ENCODE peak calls at places on chromosomes 4 and X, in nine cellular contexts. T is K562, R is stomach, Z is tibial nerve, A is SK-N-SH, D is A549, Y is H1, S is transverse colon, W is HepG2. M is an unnamed sample.

GRCh38 chr4:138114434-138114833 is 127.7 kb downstream of the SLC7A11 start:
- DNase-seq in T (no peak), Z (no peak), S (no peak), R (no peak), D (no peak), A (no peak), Y (no peak), W (no peak), M (no peak)

GRCh38 chr4:155972098-155972497 is 18.4 kb upstream of the CTSO start:
- DNase-seq in W (no peak), Y (no peak), D (no peak), R (no peak), T (no peak), A (no peak), S (no peak), Z (peak; percentile 16), M (no peak)

GRCh38 chrX:137432609-137433008 is 133.3 kb upstream of the ZIC3 start:
- DNase-seq in Z (no peak), T (peak; percentile 35), D (no peak), A (peak; percentile 43), R (no peak), W (peak; percentile 0), Y (no peak), S (no peak), M (no peak)

GRCh38 chr4:115159141-115159540 is 45.7 kb upstream of the NDST4 start:
- DNase-seq in R (no peak), Y (no peak), S (no peak), T (no peak), A (no peak), Z (no peak), D (no peak), W (no peak), M (no peak)

GRCh38 chr4:8427761-8428287 is 12.7 kb downstream of the ACOX3 start:
- DNase-seq in T (no peak), W (peak; percentile 76), A (peak; percentile 39), S (peak; percentile 17), Y (no peak), Z (peak; percentile 23), D (no peak), R (no peak), M (peak; percentile 76)

GRCh38 chr4:76624271-76624681 is 189.2 kb downstream of the SHROOM3 start:
- DNase-seq in D (no peak), W (no peak), A (no peak), Y (no peak), S (no peak), R (no peak), T (no peak), Z (peak; percentile 64), M (peak; percentile 66)

GRCh38 chr4:95095352-95095974 is 337.7 kb downstream of the BMPR1B start:
- DNase-seq in W (peak; percentile 5), D (no peak), Z (no peak), Y (no peak), T (no peak), R (no peak), A (peak; percentile 30), S (no peak), M (no peak)

GRCh38 chrX:70030242-70030823 is 19.4 kb downstream of the AWAT2 start:
- DNase-seq in R (peak; percentile 43), D (peak; percentile 51), Z (no peak), Y (no peak), W (peak; percentile 7), A (peak; percentile 52), T (peak; percentile 60), S (peak; percentile 13), M (no peak)

GRCh38 chr4:48813984-48814383 is 16.9 kb upstream of the OCIAD1 start:
- DNase-seq in D (no peak), T (no peak), A (no peak), S (no peak), R (no peak), Y (no peak), Z (no peak), W (no peak), M (no peak)

GRCh38 chrX:39760930-39761329 is 336.8 kb downstream of the BCOR start:
- DNase-seq in D (no peak), S (no peak), Y (no peak), R (no peak), T (no peak), Z (no peak), A (no peak), W (no peak), M (no peak)

GRCh38 chrX:109954333-109954732 is 48.6 kb upstream of the TMEM164 start:
- DNase-seq in D (no peak), W (no peak), T (no peak), Y (no peak), S (no peak), R (no peak), Z (no peak), A (no peak), M (no peak)

GRCh38 chrX:153662266-153662665 is 11.3 kb downstream of the PNCK start:
- DNase-seq in Y (no peak), T (peak; percentile 23), R (peak; percentile 63), D (no peak), W (peak; percentile 48), Z (peak; percentile 24), S (peak; percentile 64), A (peak; percentile 27), M (peak; percentile 71)

GRCh38 chr4:112029642-112030235 is 115.5 kb upstream of the FAM241A start:
- DNase-seq in Z (no peak), T (no peak), W (no peak), Y (no peak), R (no peak), A (no peak), D (no peak), S (no peak), M (no peak)

GRCh38 chrX:111728096-111728495 is 47.1 kb downstream of the ALG13 start:
- DNase-seq in S (no peak), D (no peak), Z (no peak), T (no peak), W (no peak), A (no peak), Y (no peak), R (no peak), M (no peak)

GRCh38 chr4:16021804-16022560 is 59.0 kb upstream of the FGFBP2 start:
- DNase-seq in R (no peak), S (no peak), W (no peak), D (no peak), T (no peak), A (no peak), Y (no peak), Z (no peak), M (no peak)

GRCh38 chr4:77845400-77845799 is 17.2 kb upstream of the MRPL1 start:
- DNase-seq in Y (no peak), D (no peak), Z (no peak), T (no peak), R (no peak), S (no peak), A (no peak), W (no peak), M (no peak)

GRCh38 chr4:3771932-3772495 is 5.8 kb downstream of the ADRA2C start:
- DNase-seq in D (no peak), R (no peak), S (no peak), A (no peak), W (no peak), T (no peak), Y (no peak), Z (no peak), M (no peak)

GRCh38 chr4:3774253-3774883 is 8.2 kb downstream of the ADRA2C start:
- DNase-seq in Z (no peak), W (no peak), S (no peak), R (no peak), D (no peak), T (no peak), A (no peak), Y (no peak), M (no peak)

GRCh38 chr4:3772632-3773031 is 6.4 kb downstream of the ADRA2C start:
- DNase-seq in S (no peak), Z (no peak), W (no peak), Y (no peak), R (no peak), D (no peak), A (no peak), T (no peak), M (no peak)

GRCh38 chr4:3775011-3775410 is 8.8 kb downstream of the ADRA2C start:
- DNase-seq in A (no peak), S (no peak), D (no peak), W (no peak), R (no peak), Z (no peak), T (no peak), Y (no peak), M (no peak)

GRCh38 chr4:3773552-3774001 is 7.4 kb downstream of the ADRA2C start:
- DNase-seq in T (no peak), Z (no peak), A (no peak), Y (no peak), S (no peak), D (no peak), R (no peak), W (peak; percentile 44), M (no peak)
- TF ChIP-seq EP300 in T (no peak), Z (no peak), A (no peak), Y (no peak), S (no peak), D (no peak), R (no peak), W (no peak), M (no peak)

DNA sequence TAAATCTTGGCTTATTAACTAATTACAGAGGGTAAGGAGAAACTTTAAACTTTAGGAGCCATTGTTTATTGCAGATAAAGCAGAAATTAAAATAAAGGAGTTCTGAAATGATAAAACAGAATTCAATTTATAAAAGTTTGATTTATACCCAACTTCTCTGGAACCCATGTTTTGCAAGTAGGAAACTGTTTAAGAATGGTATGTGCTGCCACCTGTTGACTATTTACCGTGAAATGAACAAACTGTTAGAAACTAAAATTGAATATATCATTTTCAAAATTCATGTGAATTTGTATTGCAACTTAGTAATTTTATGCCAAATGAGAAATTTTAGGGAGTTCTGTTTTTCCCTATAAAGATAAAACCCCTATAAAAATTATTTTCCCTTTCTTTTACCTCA is 11.0 kb upstream of the TBC1D8B start:
- DNase-seq in Z (no peak), Y (no peak), S (no peak), D (no peak), W (no peak), A (no peak), R (no peak), T (no peak), M (no peak)
- TF ChIP-seq EP300 in Z (no peak), Y (no peak), S (no peak), D (no peak), W (no peak), A (no peak), R (no peak), T (no peak), M (no peak)

GRCh38 chrX:84248226-84248625 is 60.2 kb upstream of the RPS6KA6 start:
- DNase-seq in S (no peak), Z (no peak), R (no peak), T (no peak), Y (no peak), W (no peak), D (no peak), A (no peak), M (no peak)
- TF ChIP-seq EP300 in S (no peak), Z (no peak), R (no peak), T (no peak), Y (no peak), W (no peak), D (no peak), A (no peak), M (no peak)

DNA sequence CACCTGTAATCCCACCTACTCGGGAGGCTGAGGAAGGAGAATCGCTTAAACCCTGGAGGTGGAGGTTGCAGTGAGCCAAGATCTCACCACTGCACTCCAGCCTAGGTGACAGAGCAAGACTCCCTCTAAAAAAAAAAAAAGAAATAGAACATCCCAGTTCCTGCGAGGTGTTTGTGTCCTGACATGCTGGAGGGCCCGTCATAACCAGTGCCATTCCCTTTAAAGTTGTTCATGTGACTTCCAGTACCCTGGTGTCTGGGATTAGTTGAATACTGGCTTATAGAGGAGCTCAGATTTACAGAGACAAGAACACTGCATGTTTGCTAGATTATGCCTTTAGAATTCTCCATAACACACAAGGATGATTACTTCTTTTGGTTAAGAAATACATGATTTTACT is 37.6 kb upstream of the TADA2B start:
- DNase-seq in T (no peak), Z (no peak), W (no peak), Y (no peak), D (no peak), R (no peak), S (no peak), A (no peak), M (no peak)
- TF ChIP-seq EP300 in T (no peak), Z (no peak), W (no peak), Y (no peak), D (no peak), R (no peak), S (no peak), A (no peak), M (no peak)

M was measured in sigmoid colon.